ENCODE peak calls at places on chromosomes 6 and 20, in seven cellular contexts. P is NCI-H2107; I is GDM1; A is effector CD4-positive, alpha-beta T cell; R is endodermal cell; D is IMR-90; S is activated naive CD4-positive, alpha-beta T cell treated with anti-CD3 and anti-CD28 coated beads for 36 hours. O is an unnamed sample.

GRCh38 chr6:25619222-25619621 is 32.8 kb upstream of the SCGN start:
- DNase-seq in D (no peak), A (no peak), R (no peak), S (no peak), I (no peak), P (no peak), O (no peak)

GRCh38 chr6:134173936-134174789 is 121.7 kb upstream of the SLC2A12 start:
- DNase-seq in I (peak; percentile 37), R (peak; percentile 95), S (peak; percentile 93), D (peak; percentile 83), A (peak; percentile 88), P (peak; percentile 67), O (peak; percentile 90)

GRCh38 chr20:17501701-17502100 is 29.5 kb downstream of the BFSP1 start:
- DNase-seq in P (no peak), D (no peak), I (no peak), A (no peak), R (peak; percentile 35), S (no peak), O (no peak)

GRCh38 chr6:901696-902455 is 208.9 kb upstream of the EXOC2 start:
- DNase-seq in D (no peak), S (no peak), R (no peak), A (no peak), I (no peak), P (no peak), O (no peak)

GRCh38 chr6:38853236-38853635 is 138.1 kb downstream of the DNAH8 start:
- DNase-seq in P (no peak), D (no peak), I (no peak), R (no peak), A (no peak), S (no peak), O (no peak)

GRCh38 chr6:159760602-159761057 is 1.2 kb upstream of the ACAT2 start:
- DNase-seq in D (peak; percentile 64), I (no peak), R (peak; percentile 86), A (no peak), S (no peak), P (no peak), O (peak; percentile 68)

GRCh38 chr6:116406678-116407345 is 36.1 kb downstream of the DSE start:
- DNase-seq in A (no peak), P (no peak), R (no peak), I (no peak), D (peak; percentile 89), S (no peak), O (no peak)

GRCh38 chr6:164897523-164898094 is 411.8 kb downstream of the C6orf118 start:
- DNase-seq in P (no peak), I (no peak), S (no peak), A (no peak), D (no peak), R (peak; percentile 59), O (peak; percentile 18)

GRCh38 chr6:42745083-42745637 is 743 bp downstream of the TBCC start:
- DNase-seq in I (no peak), P (no peak), S (peak; percentile 29), A (peak; percentile 13), D (peak; percentile 23), R (peak; percentile 71), O (no peak)

GRCh38 chr20:11248691-11249178 is 574.9 kb upstream of the JAG1 start:
- DNase-seq in A (no peak), R (peak; percentile 86), S (no peak), I (no peak), P (no peak), D (no peak), O (peak; percentile 67)

GRCh38 chr6:17490724-17491123 is 97.3 kb downstream of the CAP2 start:
- DNase-seq in R (no peak), A (no peak), D (no peak), I (no peak), P (no peak), S (no peak), O (no peak)

GRCh38 chr6:79841577-79842381 is 105.6 kb downstream of the ELOVL4 start:
- DNase-seq in I (no peak), P (no peak), R (peak; percentile 62), S (peak; percentile 26), A (no peak), D (no peak), O (no peak)

GRCh38 chr20:6583134-6583738 is 184.2 kb upstream of the BMP2 start:
- DNase-seq in I (no peak), P (no peak), D (peak; percentile 55), R (peak; percentile 78), A (no peak), S (no peak), O (peak; percentile 57)

GRCh38 chr6:154352898-154353585 is 3.6 kb downstream of the IPCEF1 start:
- DNase-seq in D (no peak), S (peak; percentile 83), P (no peak), I (peak; percentile 11), A (no peak), R (peak; percentile 11), O (no peak)

GRCh38 chr20:61584851-61585250 is 332.8 kb downstream of the CDH4 start:
- DNase-seq in P (no peak), S (no peak), A (no peak), D (no peak), R (no peak), I (no peak), O (no peak)

GRCh38 chr6:10300071-10300470 is 114.8 kb downstream of the TFAP2A start:
- DNase-seq in I (no peak), S (no peak), P (no peak), D (no peak), R (no peak), A (no peak), O (no peak)

GRCh38 chr20:32772046-32772445 is 9.9 kb downstream of the DNMT3B start:
- DNase-seq in P (no peak), R (no peak), S (peak; percentile 37), D (no peak), I (no peak), A (no peak), O (no peak)

GRCh38 chr6:134795001-134795400 is 154.9 kb downstream of the ALDH8A1 start:
- DNase-seq in I (no peak), A (no peak), D (no peak), R (peak; percentile 68), S (no peak), P (no peak), O (no peak)

GRCh38 chr20:62141397-62142251 is 1.6 kb downstream of the PSMA7 start:
- DNase-seq in A (no peak), R (peak; percentile 73), S (peak; percentile 40), P (no peak), I (no peak), D (peak; percentile 38), O (peak; percentile 66)

GRCh38 chr6:166757226-166758135 is 130.4 kb upstream of the RPS6KA2 start:
- DNase-seq in I (no peak), R (peak; percentile 76), A (no peak), S (peak; percentile 62), D (peak; percentile 59), P (no peak), O (no peak)

GRCh38 chr6:4287811-4288244 is 152.5 kb upstream of the ECI2 start:
- DNase-seq in A (no peak), S (no peak), D (no peak), I (no peak), R (peak; percentile 56), P (no peak), O (no peak)

GRCh38 chr6:83307849-83308248 is 114.7 kb downstream of the RWDD2A start:
- DNase-seq in R (no peak), P (no peak), A (no peak), D (no peak), I (no peak), S (no peak), O (no peak)

GRCh38 chr6:5190467-5190866 is 70.3 kb downstream of the LYRM4 start:
- DNase-seq in A (no peak), S (no peak), P (no peak), D (peak; percentile 98), I (no peak), R (no peak), O (peak; percentile 91)

GRCh38 chr20:49276201-49276894 is 1.5 kb downstream of the ZNFX1 start:
- DNase-seq in S (peak; percentile 80), P (no peak), A (peak; percentile 31), R (no peak), D (peak; percentile 74), I (peak; percentile 9), O (no peak)

GRCh38 chr6:37514840-37515239 is 15.1 kb upstream of the CCDC167 start:
- DNase-seq in A (no peak), D (no peak), S (no peak), I (no peak), P (no peak), R (no peak), O (no peak)

GRCh38 chr20:51171141-51171540 is 148.2 kb upstream of the KCNG1 start:
- DNase-seq in P (no peak), I (no peak), A (no peak), D (no peak), S (no peak), R (no peak), O (no peak)

GRCh38 chr6:127855542-127856159 is 45.2 kb downstream of the THEMIS start:
- DNase-seq in D (peak; percentile 45), S (peak; percentile 79), I (no peak), P (no peak), A (peak; percentile 28), R (peak; percentile 62), O (peak; percentile 20)

GRCh38 chr6:145139451-145139850 is 595.9 kb downstream of the EPM2A start:
- DNase-seq in P (no peak), D (peak; percentile 65), I (no peak), A (no peak), R (no peak), S (no peak), O (no peak)

GRCh38 chr6:129633529-129633928 is 76.4 kb downstream of the ARHGAP18 start:
- DNase-seq in D (no peak), P (no peak), I (no peak), A (no peak), R (no peak), S (no peak), O (no peak)

GRCh38 chr20:7240490-7240889 is 473.0 kb downstream of the BMP2 start:
- DNase-seq in R (no peak), I (no peak), S (no peak), A (no peak), D (no peak), P (no peak), O (no peak)

GRCh38 chr6:27892596-27893058 is 19.6 kb downstream of the OR2B2 start:
- DNase-seq in P (no peak), S (no peak), A (no peak), D (peak; percentile 27), I (no peak), R (no peak), O (no peak)

GRCh38 chr6:81128671-81129070 is 623.8 kb downstream of the TENT5A start:
- DNase-seq in S (no peak), A (no peak), D (no peak), R (no peak), I (no peak), P (no peak), O (no peak)

GRCh38 chr6:5302220-5302946 is 41.1 kb downstream of the FARS2 start:
- DNase-seq in P (no peak), A (no peak), R (no peak), D (peak; percentile 8), I (no peak), S (peak; percentile 57), O (no peak)

GRCh38 chr20:5024103-5024502 is 22.8 kb upstream of the SLC23A2 start:
- DNase-seq in I (no peak), P (no peak), A (no peak), R (no peak), D (peak; percentile 12), S (no peak), O (no peak)

O was measured in foreskin melanocyte.